ENCODE peak calls at places on chromosomes 5 and 9, in eight cellular contexts. T is omental fat pad, Q is GOT3, L is iPS DF 6.9, Z is uterus, V is ELR, K is heart left ventricle, N is pons. U is an unnamed sample.

GRCh38 chr5:13477118-13477737 is 467.3 kb downstream of the DNAH5 start:
- DNase-seq in T (no peak), Q (no peak), L (no peak), Z (no peak), V (peak), K (no peak), N (no peak), U (no peak)

GRCh38 chr5:111733571-111733970 is 23.4 kb downstream of the NREP start:
- DNase-seq in T (no peak), Q (no peak), L (no peak), Z (no peak), V (no peak), K (no peak), N (no peak), U (no peak)

GRCh38 chr9:5425006-5425628 is 12.6 kb downstream of the PLGRKT start:
- DNase-seq in T (no peak), Q (no peak), L (no peak), Z (no peak), V (peak), K (no peak), N (no peak), U (no peak)

GRCh38 chr9:117551171-117551570 is 136.3 kb upstream of the ASTN2 start:
- DNase-seq in T (no peak), Q (no peak), L (no peak), Z (no peak), V (no peak), K (no peak), N (no peak), U (no peak)

GRCh38 chr9:136089697-136090045 is 5.4 kb downstream of the NACC2 start:
- DNase-seq in T (no peak), Q (no peak), L (no peak), Z (no peak), V (peak), K (no peak), N (peak), U (no peak)

GRCh38 chr5:180804129-180804601 is 1.6 kb upstream of the MGAT1 start:
- DNase-seq in T (peak), Q (no peak), L (no peak), Z (no peak), V (no peak), K (no peak), N (no peak), U (no peak)

GRCh38 chr5:134226441-134227192 is 744 bp upstream of the PPP2CA start:
- DNase-seq in T (no peak), Q (no peak), L (no peak), Z (no peak), V (peak), K (no peak), N (no peak), U (no peak)

GRCh38 chr9:77779010-77779409 is 130.9 kb upstream of the GNA14 start:
- DNase-seq in T (no peak), Q (no peak), L (no peak), Z (no peak), V (no peak), K (no peak), N (no peak), U (no peak)

GRCh38 chr9:22049411-22049810 is 40.3 kb upstream of the CDKN2B start:
- DNase-seq in T (no peak), Q (no peak), L (no peak), Z (no peak), V (peak), K (no peak), N (no peak), U (no peak)

GRCh38 chr5:132425975-132426524 is 56.5 kb downstream of the SLC22A5 start:
- DNase-seq in T (no peak), Q (no peak), L (no peak), Z (no peak), V (no peak), K (no peak), N (no peak), U (peak)

GRCh38 chr9:92138157-92138959 is 23.1 kb upstream of the SPTLC1 start:
- DNase-seq in T (peak), Q (no peak), L (peak), Z (peak), V (peak), K (peak), N (peak), U (no peak)

GRCh38 chr5:112776301-112776856 is 38.7 kb downstream of the APC start:
- DNase-seq in T (no peak), Q (no peak), L (no peak), Z (no peak), V (peak), K (no peak), N (no peak), U (no peak)

GRCh38 chr5:154309361-154309725 is 118.8 kb downstream of the GALNT10 start:
- DNase-seq in T (no peak), Q (no peak), L (no peak), Z (no peak), V (peak), K (no peak), N (no peak), U (no peak)

GRCh38 chr5:95808686-95809413 is 13.7 kb downstream of the GLRX start:
- DNase-seq in T (no peak), Q (peak), L (no peak), Z (peak), V (peak), K (peak), N (peak), U (no peak)

GRCh38 chr9:70415476-70415875 is 1.0 kb upstream of the KLF9 start:
- DNase-seq in T (no peak), Q (no peak), L (no peak), Z (no peak), V (no peak), K (no peak), N (no peak), U (no peak)

GRCh38 chr5:135468086-135468485 is 15.9 kb upstream of the TIFAB start:
- DNase-seq in T (no peak), Q (no peak), L (no peak), Z (no peak), V (no peak), K (no peak), N (no peak), U (no peak)

GRCh38 chr5:132753135-132753987 is 6.1 kb downstream of the CCNI2 start:
- DNase-seq in T (no peak), Q (no peak), L (no peak), Z (no peak), V (peak), K (no peak), N (peak), U (peak)